ENCODE peak calls at places on chromosomes 11 and 22, in ten cellular contexts. E is A549, T is RWPE2, N is psoas muscle, K is uterus, X is cardiac muscle cell, C is thoracic aorta, W is stomach, Z is brain microvascular endothelial cell, F is dorsolateral prefrontal cortex. D is an unnamed sample.

GRCh38 chr22:33829549-33830280 is 90.6 kb downstream of the LARGE1 start:
- DNase-seq in Z (no peak), X (no peak), N (no peak), E (no peak), T (no peak), F (no peak), W (no peak), C (no peak), K (no peak), D (no peak)

GRCh38 chr11:114110948-114111347 is 51.4 kb downstream of the ZBTB16 start:
- DNase-seq in F (no peak), W (peak), E (no peak), Z (no peak), X (no peak), K (peak), T (no peak), C (no peak), N (no peak), D (no peak)

GRCh38 chr11:47186937-47187681 is 875 bp upstream of the PACSIN3 start:
- DNase-seq in K (peak), X (peak), W (peak), C (no peak), Z (peak), N (peak), F (peak), E (peak), T (no peak), D (no peak)

GRCh38 chr11:110251837-110252236 is 44.6 kb downstream of the RDX start:
- DNase-seq in N (no peak), Z (peak), F (no peak), C (no peak), K (no peak), X (no peak), W (peak), E (peak), T (no peak), D (no peak)

GRCh38 chr11:66745356-66746235 is 16.6 kb upstream of the SPTBN2 start:
- DNase-seq in W (peak), T (peak), C (no peak), E (peak), N (no peak), Z (no peak), K (no peak), F (no peak), X (no peak), D (no peak)

GRCh38 chr22:49093192-49093880 is 734.3 kb downstream of the BRD1 start:
- DNase-seq in Z (no peak), F (no peak), W (no peak), X (no peak), K (no peak), E (no peak), N (no peak), C (no peak), T (no peak), D (no peak)

GRCh38 chr22:48955351-48956311 is 872.0 kb downstream of the BRD1 start:
- DNase-seq in K (no peak), W (peak), Z (no peak), F (no peak), N (no peak), T (no peak), C (no peak), E (no peak), X (no peak), D (no peak)

GRCh38 chr11:127864861-127865260 is 722.5 kb downstream of the ETS1 start:
- DNase-seq in W (no peak), Z (no peak), N (no peak), F (no peak), X (no peak), K (no peak), T (no peak), C (no peak), E (no peak), D (no peak)

GRCh38 chr11:129146196-129146595 is 45.9 kb downstream of the ARHGAP32 start:
- DNase-seq in F (no peak), T (no peak), X (no peak), W (no peak), E (no peak), K (no peak), C (no peak), N (no peak), Z (peak), D (no peak)

GRCh38 chr11:62061356-62062222 is 62.2 kb upstream of the INCENP start:
- DNase-seq in X (no peak), K (no peak), Z (no peak), W (no peak), F (no peak), C (no peak), E (no peak), N (no peak), T (no peak), D (no peak)

GRCh38 chr11:10650630-10651029 is 42.9 kb downstream of the IRAG1 start:
- DNase-seq in N (no peak), Z (no peak), T (no peak), X (no peak), E (no peak), W (no peak), K (no peak), C (no peak), F (no peak), D (no peak)

GRCh38 chr11:62487698-62488551 is 58.7 kb downstream of the AHNAK start:
- DNase-seq in E (no peak), K (no peak), C (no peak), N (no peak), T (no peak), W (no peak), Z (no peak), X (no peak), F (no peak), D (no peak)

GRCh38 chr22:44574057-44574456 is 76.0 kb upstream of the RTL6 start:
- DNase-seq in Z (no peak), N (peak), W (peak), E (peak), F (no peak), X (no peak), T (peak), C (peak), K (peak), D (no peak)

GRCh38 chr22:25492950-25493790 is 71.3 kb upstream of the GRK3 start:
- DNase-seq in Z (no peak), W (no peak), K (no peak), E (no peak), F (no peak), X (no peak), T (no peak), N (no peak), C (no peak), D (no peak)

GRCh38 chr11:112113539-112114457 is 27.1 kb downstream of the SDHD start:
- DNase-seq in X (peak), N (no peak), C (no peak), T (no peak), W (no peak), E (peak), Z (peak), K (no peak), F (no peak), D (no peak)

GRCh38 chr11:12755510-12755909 is 81.3 kb downstream of the TEAD1 start:
- DNase-seq in Z (no peak), N (no peak), F (no peak), X (no peak), T (no peak), E (no peak), C (no peak), K (no peak), W (no peak), D (no peak)

GRCh38 chr11:844693-845644 is 2.3 kb downstream of the TSPAN4 start:
- DNase-seq in C (peak), X (peak), F (no peak), N (peak), E (peak), W (peak), Z (no peak), K (peak), T (peak), D (peak)

GRCh38 chr11:129372609-129373488 is 2.8 kb upstream of the BARX2 start:
- DNase-seq in W (no peak), N (peak), X (peak), Z (no peak), K (no peak), F (no peak), E (no peak), C (no peak), T (no peak), D (no peak)

GRCh38 chr11:63764712-63765631 is 3.6 kb downstream of the ZFTA start:
- DNase-seq in T (peak), E (peak), N (peak), Z (no peak), W (no peak), F (no peak), K (peak), C (no peak), X (peak), D (no peak)

GRCh38 chr11:1921576-1922141 is 2.2 kb downstream of the TNNT3 start:
- DNase-seq in X (no peak), T (peak), W (no peak), C (no peak), Z (no peak), E (no peak), F (no peak), N (peak), K (peak), D (no peak)

GRCh38 chr11:88383446-88383845 is 45.9 kb upstream of the CTSC start:
- DNase-seq in X (no peak), Z (no peak), T (no peak), E (peak), N (no peak), C (no peak), F (no peak), W (no peak), K (no peak), D (no peak)

GRCh38 chr11:125214466-125215204 is 50.1 kb downstream of the PKNOX2 start:
- DNase-seq in T (no peak), N (no peak), K (peak), F (no peak), C (no peak), Z (no peak), X (peak), W (no peak), E (no peak), D (no peak)

GRCh38 chr11:125211191-125211953 is 46.8 kb downstream of the PKNOX2 start:
- DNase-seq in E (no peak), Z (no peak), T (no peak), C (no peak), K (no peak), F (no peak), N (no peak), W (no peak), X (peak), D (no peak)

GRCh38 chr11:125215951-125216350 is 51.4 kb downstream of the PKNOX2 start:
- DNase-seq in T (no peak), Z (no peak), E (no peak), K (no peak), W (no peak), X (no peak), C (no peak), F (no peak), N (no peak), D (no peak)

GRCh38 chr11:125218336-125218735 is 53.8 kb downstream of the PKNOX2 start:
- DNase-seq in X (no peak), K (no peak), W (no peak), T (no peak), Z (no peak), F (no peak), C (no peak), E (no peak), N (no peak), D (no peak)

GRCh38 chr11:125215205-125215565 is 50.6 kb downstream of the PKNOX2 start:
- DNase-seq in X (no peak), K (no peak), W (no peak), N (no peak), E (no peak), C (no peak), T (no peak), Z (no peak), F (no peak), D (no peak)
- H3K27ac ChIP-seq in X (peak), K (peak), W (peak), N (peak), E (no peak), C (no peak), T (no peak), Z (no peak), F (no peak), D (no peak)

GRCh38 chr11:64947202-64947814 is 11.6 kb upstream of the GPHA2 start:
- DNase-seq in Z (no peak), W (no peak), T (no peak), K (no peak), E (peak), C (no peak), N (no peak), F (no peak), X (no peak), D (no peak)
- TF ChIP-seq CTCF in Z (peak), W (no peak), T (no peak), K (no peak), E (no peak), C (no peak), N (no peak), F (no peak), X (peak), D (peak)

DNA sequence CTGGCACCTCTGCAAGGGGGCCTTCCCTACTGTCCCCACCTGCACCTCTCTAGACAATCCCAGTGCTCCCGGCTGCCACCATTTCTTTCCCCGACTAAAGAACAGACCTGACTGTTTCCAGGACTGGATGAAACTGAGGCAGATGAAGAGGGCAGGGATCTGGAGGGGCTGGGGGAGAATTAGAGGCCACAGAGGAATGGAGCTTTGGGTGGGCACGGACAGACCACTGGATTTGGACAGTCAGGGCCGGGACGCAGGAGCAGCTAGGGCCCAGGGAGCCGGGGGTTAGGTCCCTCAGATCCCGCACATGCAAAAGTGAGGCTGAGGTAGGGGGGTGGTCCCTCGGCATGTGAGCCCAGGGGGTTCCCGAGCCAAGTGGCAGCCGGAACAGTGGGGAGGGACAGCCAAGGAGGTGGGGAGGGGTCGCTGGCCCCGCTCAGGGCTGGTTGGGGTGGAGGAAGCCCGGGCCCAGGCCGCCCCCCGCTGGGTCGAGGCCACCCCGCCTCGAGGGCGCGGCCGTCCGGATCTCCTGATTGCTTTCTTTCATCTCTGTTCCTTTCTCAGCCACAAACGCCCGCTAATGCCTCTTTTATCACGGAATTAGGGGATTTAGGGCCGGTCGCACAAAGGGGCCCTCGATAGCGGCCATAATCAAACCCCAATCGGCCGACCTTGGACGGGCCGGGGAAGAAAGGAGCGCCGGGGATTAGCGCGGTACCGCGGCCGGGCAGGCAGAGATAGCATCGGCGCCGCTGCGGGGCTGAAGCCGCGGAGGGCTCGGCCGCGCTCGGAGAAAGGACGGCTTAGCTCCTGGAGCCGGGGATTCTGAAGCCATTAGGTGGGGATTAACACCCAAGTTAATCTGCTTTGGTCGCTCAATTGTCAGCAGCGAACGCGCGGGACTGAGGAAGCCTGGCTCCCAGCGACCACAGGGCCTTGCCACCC is 9.3 kb downstream of the SLC25A1 start:
- DNase-seq in W (no peak), T (no peak), C (no peak), X (no peak), F (no peak), K (no peak), E (no peak), Z (no peak), N (no peak), D (no peak)
- H3K4me3 ChIP-seq in W (peak), T (peak), C (peak), X (no peak), F (no peak), K (peak), E (no peak), Z (peak), N (peak), D (no peak)

GRCh38 chr11:15805726-15806125 is 550.6 kb downstream of the SOX6 start:
- DNase-seq in T (no peak), N (no peak), X (no peak), Z (no peak), C (no peak), K (no peak), F (no peak), E (no peak), W (no peak), D (no peak)

GRCh38 chr11:15801126-15801525 is 555.2 kb downstream of the SOX6 start:
- DNase-seq in W (no peak), Z (no peak), X (no peak), K (no peak), N (no peak), C (no peak), E (no peak), T (no peak), F (no peak), D (no peak)

GRCh38 chr11:15795378-15795777 is 561.0 kb downstream of the SOX6 start:
- DNase-seq in N (no peak), Z (no peak), F (no peak), X (no peak), C (no peak), W (no peak), T (no peak), E (no peak), K (no peak), D (no peak)

GRCh38 chr11:15801616-15802015 is 554.7 kb downstream of the SOX6 start:
- DNase-seq in N (no peak), W (no peak), Z (no peak), F (no peak), T (no peak), C (no peak), K (no peak), E (no peak), X (peak), D (no peak)

DNA sequence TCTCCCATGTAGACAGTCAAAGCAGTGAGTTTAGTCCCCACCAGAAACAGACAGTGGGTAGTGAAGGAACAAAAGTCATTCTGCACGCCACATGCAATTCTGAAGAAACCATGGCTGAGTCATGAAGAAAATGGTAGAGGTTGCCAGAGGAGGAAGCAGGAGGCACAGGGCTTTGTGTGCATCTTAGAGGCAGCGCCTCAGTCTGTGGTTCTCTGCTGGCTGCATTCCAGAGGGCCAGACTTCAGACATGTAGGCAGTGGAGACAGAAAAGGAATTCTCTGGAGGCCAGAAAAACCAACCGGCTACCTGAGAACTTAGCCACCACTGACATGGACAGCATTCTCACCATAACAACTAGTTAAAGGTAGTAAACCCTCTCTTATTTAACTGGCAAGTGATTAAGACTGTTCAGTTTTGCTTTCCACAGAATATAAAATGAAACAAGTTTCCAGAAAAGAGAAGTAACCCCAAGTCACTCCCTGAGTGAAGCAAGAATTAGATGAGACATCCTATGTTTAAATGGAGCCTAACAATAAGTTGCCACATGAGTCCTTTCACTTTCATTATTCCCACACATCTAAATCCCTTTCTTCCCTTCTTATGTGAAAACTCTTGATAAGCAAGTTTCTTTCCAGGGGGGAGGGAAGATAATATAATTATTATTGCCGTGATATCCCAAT is 556.1 kb downstream of the SOX6 start:
- DNase-seq in W (peak), N (peak), Z (peak), C (peak), K (no peak), F (peak), E (no peak), X (no peak), T (peak), D (no peak)
- H3K27ac ChIP-seq in W (no peak), N (no peak), Z (peak), C (peak), K (no peak), F (no peak), E (no peak), X (no peak), T (peak), D (peak)

GRCh38 chr11:57008373-57008772 is 19.7 kb downstream of the OR5AK2 start:
- DNase-seq in N (no peak), C (no peak), Z (no peak), X (no peak), T (no peak), E (no peak), W (no peak), F (no peak), K (no peak), D (no peak)
- TF ChIP-seq CTCF in N (no peak), C (no peak), Z (no peak), X (no peak), T (no peak), E (no peak), W (no peak), F (no peak), K (no peak), D (no peak)

GRCh38 chr11:118610220-118610772 is 2.9 kb downstream of the PHLDB1 start:
- DNase-seq in K (no peak), X (no peak), T (no peak), C (no peak), F (no peak), W (peak), N (no peak), Z (no peak), E (no peak), D (no peak)
- H3K4me3 ChIP-seq in K (peak), X (peak), T (no peak), C (peak), F (peak), W (peak), N (peak), Z (peak), E (no peak), D (peak)

GRCh38 chr11:117931331-117931950 is 2.2 kb upstream of the TMPRSS13 start:
- DNase-seq in Z (no peak), C (no peak), W (no peak), X (no peak), E (no peak), K (no peak), F (no peak), N (no peak), T (peak), D (no peak)

GRCh38 chr11:117930208-117930570 is 987 bp upstream of the TMPRSS13 start:
- DNase-seq in Z (no peak), X (no peak), F (no peak), T (no peak), C (no peak), W (no peak), K (no peak), E (no peak), N (no peak), D (no peak)

GRCh38 chr11:117928818-117929567 is at the start of gene TMPRSS13:
- DNase-seq in Z (no peak), E (no peak), T (no peak), C (no peak), X (no peak), F (no peak), K (no peak), N (no peak), W (no peak), D (no peak)

GRCh38 chr11:117930668-117931330 is 1.6 kb upstream of the TMPRSS13 start:
- DNase-seq in K (no peak), F (no peak), T (no peak), Z (no peak), N (no peak), X (no peak), E (no peak), W (no peak), C (no peak), D (no peak)

DNA sequence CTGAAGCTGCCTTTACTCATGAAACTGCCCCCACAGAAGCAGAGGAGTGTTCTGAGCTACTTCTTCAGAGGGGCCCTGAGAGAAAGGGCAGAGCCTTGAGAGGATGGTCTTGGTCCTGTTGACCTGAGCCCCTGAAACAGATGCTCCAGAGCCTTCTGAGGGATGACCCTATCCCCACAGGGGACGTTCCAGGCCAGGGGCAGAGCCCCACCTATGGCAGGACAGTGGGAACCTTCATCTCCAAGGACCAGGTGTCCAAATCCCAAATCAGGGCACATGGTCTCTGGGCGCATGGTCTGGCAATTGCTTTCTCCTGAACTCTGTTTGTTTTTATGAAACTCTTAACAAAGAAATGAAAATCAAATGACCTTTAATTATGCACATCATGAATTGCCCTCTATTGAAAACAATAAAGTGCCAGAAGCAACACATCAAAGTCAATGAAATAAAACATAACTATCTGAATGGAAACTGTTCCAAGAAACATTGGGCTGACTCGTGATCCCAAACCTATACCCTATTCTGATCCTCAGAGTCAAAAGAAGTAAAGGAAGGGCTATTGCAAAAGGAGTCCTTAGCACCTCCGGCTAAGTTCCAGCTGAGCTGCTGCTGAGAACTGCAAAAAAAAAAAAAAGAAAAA is 486 bp upstream of the TMPRSS13 start:
- DNase-seq in Z (no peak), T (no peak), E (no peak), F (no peak), N (no peak), W (no peak), K (no peak), X (no peak), C (no peak), D (no peak)
- H3K27ac ChIP-seq in Z (no peak), T (no peak), E (no peak), F (no peak), N (no peak), W (no peak), K (no peak), X (no peak), C (no peak), D (no peak)

GRCh38 chr11:74870485-74870884 is 78.4 kb downstream of the XRRA1 start:
- DNase-seq in K (no peak), X (no peak), C (no peak), Z (peak), E (peak), N (no peak), F (no peak), W (no peak), T (no peak), D (peak)
- TF ChIP-seq CTCF in K (no peak), X (peak), C (no peak), Z (peak), E (peak), N (no peak), F (no peak), W (no peak), T (no peak), D (peak)

GRCh38 chr11:130427581-130428211 is 713 bp downstream of the ADAMTS8 start:
- DNase-seq in T (no peak), F (peak), E (no peak), C (no peak), Z (no peak), K (peak), W (no peak), X (peak), N (no peak), D (no peak)
- H3K4me3 ChIP-seq in T (peak), F (peak), E (peak), C (peak), Z (no peak), K (peak), W (peak), X (peak), N (peak), D (peak)